ENCODE peak calls at places on chromosome 10, in ten cellular contexts. N, A, S, O, H, T, X, Q, F and W are unnamed samples.

GRCh38 chr10:129888784-129889616 is 75.1 kb downstream of the EBF3 start:
- DNase-seq in N (peak), A (no peak), S (no peak), O (no peak), H (peak), T (no peak), X (peak), Q (no peak), F (no peak), W (no peak)

GRCh38 chr10:18583575-18584270 is 67.7 kb downstream of the NSUN6 start:
- DNase-seq in N (no peak), A (no peak), S (no peak), O (no peak), H (no peak), T (no peak), X (peak), Q (no peak), F (no peak), W (no peak)

GRCh38 chr10:60305394-60305892 is 84.2 kb downstream of the ANK3 start:
- DNase-seq in N (no peak), A (no peak), S (no peak), O (no peak), H (no peak), T (no peak), X (no peak), Q (peak), F (no peak), W (peak)

GRCh38 chr10:13555884-13556529 is 27.2 kb upstream of the BEND7 start:
- DNase-seq in N (no peak), A (no peak), S (no peak), O (no peak), H (no peak), T (no peak), X (no peak), Q (no peak), F (no peak), W (no peak)

GRCh38 chr10:102674566-102674965 is 30.3 kb downstream of the TRIM8 start:
- DNase-seq in N (no peak), A (no peak), S (no peak), O (no peak), H (no peak), T (no peak), X (no peak), Q (no peak), F (no peak), W (no peak)

GRCh38 chr10:2117641-2118040 is 380.3 kb upstream of the ADARB2 start:
- DNase-seq in N (no peak), A (no peak), S (no peak), O (no peak), H (no peak), T (no peak), X (no peak), Q (no peak), F (no peak), W (no peak)

GRCh38 chr10:9682812-9683211 is 1334.9 kb upstream of the CELF2 start:
- DNase-seq in N (no peak), A (no peak), S (no peak), O (no peak), H (no peak), T (no peak), X (no peak), Q (no peak), F (no peak), W (no peak)

GRCh38 chr10:5648494-5649457 is 17.6 kb downstream of the ASB13 start:
- DNase-seq in N (no peak), A (no peak), S (no peak), O (no peak), H (no peak), T (no peak), X (no peak), Q (no peak), F (no peak), W (no peak)

GRCh38 chr10:44684641-44685040 is 226.5 kb upstream of the TMEM72 start:
- DNase-seq in N (no peak), A (no peak), S (no peak), O (no peak), H (no peak), T (no peak), X (no peak), Q (no peak), F (no peak), W (no peak)

GRCh38 chr10:76433161-76434005 is 1002.0 kb downstream of the LRMDA start:
- DNase-seq in N (peak), A (no peak), S (no peak), O (peak), H (no peak), T (no peak), X (peak), Q (no peak), F (no peak), W (no peak)